ENCODE peak calls at places on chromosomes 2 and 18, in seven cellular contexts. Z is transverse colon, S is adrenal gland, J is suprapubic skin, M is Peyer's patch, X is IMR-90, U is heart left ventricle. Q is an unnamed sample.

GRCh38 chr2:80086831-80087230 is 217.7 kb downstream of the LRRTM1 start:
- DNase-seq in M (no peak), Z (no peak), X (peak), U (no peak), J (no peak), S (no peak), Q (no peak)

GRCh38 chr18:72866901-72867701 is 686 bp downstream of the NETO1 start:
- DNase-seq in M (no peak), Z (no peak), U (no peak), S (no peak), J (no peak), X (no peak), Q (no peak)

GRCh38 chr2:108637304-108637669 is 82.0 kb upstream of the RANBP2 start:
- DNase-seq in Z (no peak), S (peak), U (no peak), X (peak), M (peak), J (no peak), Q (no peak)

GRCh38 chr2:160205511-160205910 is 5.4 kb upstream of the ITGB6 start:
- DNase-seq in M (peak), Z (peak), S (peak), U (no peak), J (no peak), X (peak), Q (peak)

GRCh38 chr2:42117923-42118758 is 51.0 kb upstream of the EML4 start:
- DNase-seq in M (no peak), J (no peak), X (peak), S (no peak), Z (no peak), U (no peak), Q (no peak)

GRCh38 chr2:25098558-25099486 is 56.9 kb downstream of the EFR3B start:
- DNase-seq in Z (peak), M (no peak), J (no peak), S (peak), X (peak), U (no peak), Q (no peak)

GRCh38 chr2:157732596-157732995 is 103.9 kb upstream of the ACVR1C start:
- DNase-seq in X (peak), M (no peak), J (no peak), U (no peak), S (no peak), Z (no peak), Q (no peak)

GRCh38 chr2:46459694-46460093 is 19.7 kb upstream of the TMEM247 start:
- DNase-seq in Z (no peak), S (no peak), U (no peak), J (no peak), X (no peak), M (no peak), Q (no peak)

GRCh38 chr2:7011376-7012083 is 94.3 kb downstream of the RNF144A start:
- DNase-seq in S (peak), Z (no peak), M (no peak), J (no peak), X (no peak), U (no peak), Q (no peak)

GRCh38 chr2:230871361-230872150 is 6.8 kb downstream of the ITM2C start:
- DNase-seq in U (peak), J (peak), M (peak), S (peak), X (no peak), Z (no peak), Q (no peak)

GRCh38 chr2:18232731-18233438 is 327.6 kb downstream of the RDH14 start:
- DNase-seq in U (no peak), Z (no peak), M (no peak), S (no peak), X (peak), J (no peak), Q (no peak)

GRCh38 chr2:69163109-69163508 is 150.1 kb downstream of the ANTXR1 start:
- DNase-seq in J (no peak), Z (no peak), S (no peak), U (no peak), M (no peak), X (peak), Q (no peak)

GRCh38 chr2:210965472-210965871 is 409.1 kb downstream of the CPS1 start:
- DNase-seq in J (no peak), U (no peak), Z (no peak), S (no peak), X (no peak), M (no peak), Q (no peak)

GRCh38 chr18:12015697-12016062 is 34.4 kb downstream of the IMPA2 start:
- DNase-seq in Z (peak), S (no peak), M (peak), U (no peak), J (no peak), X (peak), Q (no peak)

GRCh38 chr2:192128655-192129054 is 66.1 kb downstream of the TMEFF2 start:
- DNase-seq in J (no peak), M (no peak), Z (no peak), S (no peak), U (no peak), X (peak), Q (no peak)

GRCh38 chr18:55337908-55338521 is 250.0 kb downstream of the TCF4 start:
- DNase-seq in M (no peak), S (peak), U (peak), J (no peak), X (no peak), Z (no peak), Q (no peak)

GRCh38 chr18:58095251-58095650 is 51.2 kb downstream of the NEDD4L start:
- DNase-seq in X (no peak), M (no peak), Z (no peak), S (no peak), J (no peak), U (no peak), Q (no peak)

GRCh38 chr2:201888476-201888875 is 82.1 kb downstream of the CDK15 start:
- DNase-seq in U (no peak), S (no peak), Z (no peak), X (no peak), J (peak), M (no peak), Q (no peak)

GRCh38 chr2:240467659-240468299 is 32.3 kb downstream of the GPC1 start:
- DNase-seq in J (peak), M (no peak), X (no peak), S (peak), U (peak), Z (no peak), Q (no peak)

GRCh38 chr2:42196403-42197267 is 27.5 kb downstream of the EML4 start:
- DNase-seq in Z (peak), U (no peak), M (peak), J (no peak), X (peak), S (peak), Q (no peak)

GRCh38 chr18:25675123-25675850 is 323.3 kb upstream of the ZNF521 start:
- DNase-seq in J (no peak), S (no peak), U (no peak), Z (no peak), X (no peak), M (no peak), Q (no peak)

GRCh38 chr2:118846667-118847446 is 591 bp downstream of the EN1 start:
- DNase-seq in S (no peak), X (no peak), J (no peak), Z (no peak), M (peak), U (no peak), Q (no peak)

GRCh38 chr2:188383158-188383557 is 91.5 kb downstream of the GULP1 start:
- DNase-seq in S (no peak), J (no peak), M (no peak), X (peak), Z (no peak), U (no peak), Q (no peak)

GRCh38 chr2:74502720-74503505 is 3.5 kb upstream of the LBX2 start:
- DNase-seq in S (peak), Z (peak), J (no peak), U (peak), X (peak), M (peak), Q (peak)

GRCh38 chr2:110866496-110866895 is 134.1 kb downstream of the ACOXL start:
- DNase-seq in J (peak), Z (no peak), M (peak), S (no peak), U (no peak), X (no peak), Q (no peak)

GRCh38 chr2:110677080-110677479 is 783 bp downstream of the BUB1 start:
- DNase-seq in Z (no peak), M (no peak), U (no peak), J (no peak), X (no peak), S (no peak), Q (no peak)

GRCh38 chr2:173008786-173009185 is 66.9 kb upstream of the MAP3K20 start:
- DNase-seq in M (no peak), S (peak), U (no peak), Z (no peak), X (no peak), J (no peak), Q (no peak)

GRCh38 chr2:45951025-45951737 is 299.7 kb downstream of the PRKCE start:
- DNase-seq in J (no peak), Z (no peak), X (no peak), S (no peak), U (no peak), M (no peak), Q (no peak)

DNA sequence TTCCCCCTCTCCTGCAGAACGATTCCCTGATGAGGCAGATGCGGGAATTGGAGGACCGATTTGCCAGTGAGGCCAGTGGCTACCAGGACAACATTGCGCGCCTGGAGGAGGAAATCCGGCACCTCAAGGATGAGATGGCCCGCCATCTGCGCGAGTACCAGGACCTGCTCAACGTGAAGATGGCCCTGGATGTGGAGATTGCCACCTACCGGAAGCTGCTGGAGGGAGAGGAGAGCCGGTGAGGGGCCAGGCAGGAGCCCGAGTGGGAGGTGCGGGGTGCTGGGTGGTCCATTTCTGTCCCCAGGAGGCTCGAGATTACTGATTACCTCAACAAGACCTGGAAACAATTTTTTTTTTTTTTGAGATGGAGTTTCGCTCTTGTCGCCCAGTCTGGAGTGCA is 3.1 kb downstream of the DES start:
- DNase-seq in U (no peak), Z (no peak), M (no peak), J (no peak), X (no peak), S (no peak), Q (no peak)
- H3K27ac ChIP-seq in U (peak), Z (peak), M (no peak), J (no peak), X (no peak), S (no peak), Q (peak)

GRCh38 chr2:85413592-85414421 is 3.6 kb upstream of the CAPG start:
- DNase-seq in U (peak), M (peak), J (no peak), X (peak), Z (peak), S (no peak), Q (no peak)
- TF ChIP-seq POLR2A in U (no peak), M (peak), J (no peak), X (no peak), Z (peak), S (no peak), Q (no peak)

GRCh38 chr18:75200071-75200470 is 8.9 kb downstream of the PTGR3 start:
- DNase-seq in X (no peak), J (no peak), S (no peak), U (no peak), Z (no peak), M (peak), Q (no peak)
- H3K4me3 ChIP-seq in X (no peak), J (no peak), S (no peak), U (no peak), Z (no peak), M (no peak), Q (no peak)

GRCh38 chr18:44704137-44704791 is 23.6 kb downstream of the SETBP1 start:
- DNase-seq in S (no peak), J (no peak), X (no peak), M (no peak), U (no peak), Z (no peak), Q (no peak)

GRCh38 chr18:44702594-44702993 is 21.9 kb downstream of the SETBP1 start:
- DNase-seq in M (no peak), U (no peak), Z (no peak), J (no peak), S (no peak), X (no peak), Q (no peak)

GRCh38 chr18:44708451-44709083 is 27.9 kb downstream of the SETBP1 start:
- DNase-seq in J (no peak), Z (no peak), U (no peak), X (peak), S (no peak), M (no peak), Q (no peak)

GRCh38 chr18:44701227-44701626 is 20.5 kb downstream of the SETBP1 start:
- DNase-seq in X (no peak), Z (no peak), J (no peak), U (no peak), S (no peak), M (no peak), Q (no peak)

DNA sequence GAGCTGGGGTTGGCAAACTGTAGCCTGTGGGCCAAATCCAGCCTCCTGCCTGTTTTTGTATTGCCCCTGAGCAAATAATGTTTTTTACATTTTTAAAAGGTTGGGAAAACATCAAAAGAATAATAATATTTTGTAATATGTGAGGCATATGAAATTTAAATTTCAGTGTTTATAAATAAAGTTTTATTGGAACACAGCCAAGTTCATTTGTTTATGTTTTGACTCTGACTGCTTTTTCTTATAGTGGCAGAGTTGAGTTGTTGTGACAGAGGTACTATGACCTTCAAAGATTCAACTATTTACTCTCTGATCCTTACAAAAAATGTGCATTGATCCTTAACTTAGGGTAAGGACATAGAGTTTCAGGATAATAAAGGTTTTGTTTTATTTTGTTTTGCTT is 24.4 kb downstream of the SETBP1 start:
- DNase-seq in S (no peak), Z (no peak), M (no peak), J (no peak), X (no peak), U (no peak), Q (no peak)
- H3K27ac ChIP-seq in S (no peak), Z (no peak), M (no peak), J (no peak), X (no peak), U (no peak), Q (no peak)

GRCh38 chr2:28902584-28902983 is 8.1 kb downstream of the WDR43 start:
- DNase-seq in J (no peak), Z (no peak), X (no peak), U (no peak), M (no peak), S (no peak), Q (no peak)
- TF ChIP-seq POLR2A in J (no peak), Z (no peak), X (no peak), U (no peak), M (no peak), S (no peak), Q (no peak)

GRCh38 chr2:200585340-200585729 is 479 bp upstream of the AOX1 start:
- DNase-seq in U (no peak), S (no peak), X (no peak), J (no peak), Z (no peak), M (no peak), Q (no peak)

GRCh38 chr2:200585730-200586643 is at the start of gene AOX1:
- DNase-seq in S (peak), Z (peak), M (peak), X (peak), U (peak), J (peak), Q (no peak)

GRCh38 chr2:200587007-200587616 is 1.3 kb downstream of the AOX1 start:
- DNase-seq in J (no peak), X (no peak), U (no peak), Z (no peak), S (no peak), M (no peak), Q (no peak)

GRCh38 chr2:200588076-200588678 is 2.4 kb downstream of the AOX1 start:
- DNase-seq in Z (no peak), U (no peak), S (no peak), X (no peak), M (no peak), J (no peak), Q (no peak)

DNA sequence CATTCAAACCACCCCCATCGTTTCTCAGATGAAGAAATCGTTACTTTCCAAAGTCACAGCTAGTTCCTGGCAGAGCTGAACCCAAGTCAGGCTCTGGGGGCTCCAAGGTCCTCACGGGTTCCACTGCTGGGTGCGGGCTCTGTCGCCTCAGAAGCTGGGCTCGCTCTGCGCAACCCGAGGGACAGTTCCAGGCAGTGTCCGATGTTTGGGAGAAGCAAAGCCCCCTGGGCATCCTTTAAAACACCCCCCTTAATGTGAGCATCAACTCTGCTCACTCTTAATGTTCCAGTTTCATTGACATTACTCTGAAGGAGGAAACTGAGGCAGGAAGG is 796 bp downstream of the AOX1 start:
- DNase-seq in S (no peak), Z (no peak), M (no peak), U (no peak), X (no peak), J (no peak), Q (no peak)
- H3K4me3 ChIP-seq in S (peak), Z (peak), M (peak), U (peak), X (no peak), J (peak), Q (peak)

GRCh38 chr2:189698020-189698887 is 23.8 kb downstream of the ANKAR start:
- DNase-seq in U (no peak), S (peak), M (peak), Z (peak), X (peak), J (no peak), Q (no peak)
- H3K27ac ChIP-seq in U (no peak), S (no peak), M (no peak), Z (no peak), X (no peak), J (no peak), Q (no peak)

GRCh38 chr2:27080603-27080938 is 2.2 kb downstream of the EMILIN1 start:
- DNase-seq in X (no peak), S (no peak), Z (no peak), U (peak), J (no peak), M (no peak), Q (no peak)

GRCh38 chr2:27080140-27080469 is 1.7 kb downstream of the EMILIN1 start:
- DNase-seq in J (no peak), U (no peak), S (no peak), X (no peak), M (no peak), Z (no peak), Q (no peak)

GRCh38 chr2:27083410-27084296 is 2.9 kb upstream of the KHK start:
- DNase-seq in S (no peak), U (peak), Z (no peak), X (no peak), J (no peak), M (no peak), Q (no peak)

GRCh38 chr2:27082773-27083409 is 3.7 kb upstream of the KHK start:
- DNase-seq in J (no peak), X (no peak), U (peak), S (no peak), Z (no peak), M (no peak), Q (no peak)

DNA sequence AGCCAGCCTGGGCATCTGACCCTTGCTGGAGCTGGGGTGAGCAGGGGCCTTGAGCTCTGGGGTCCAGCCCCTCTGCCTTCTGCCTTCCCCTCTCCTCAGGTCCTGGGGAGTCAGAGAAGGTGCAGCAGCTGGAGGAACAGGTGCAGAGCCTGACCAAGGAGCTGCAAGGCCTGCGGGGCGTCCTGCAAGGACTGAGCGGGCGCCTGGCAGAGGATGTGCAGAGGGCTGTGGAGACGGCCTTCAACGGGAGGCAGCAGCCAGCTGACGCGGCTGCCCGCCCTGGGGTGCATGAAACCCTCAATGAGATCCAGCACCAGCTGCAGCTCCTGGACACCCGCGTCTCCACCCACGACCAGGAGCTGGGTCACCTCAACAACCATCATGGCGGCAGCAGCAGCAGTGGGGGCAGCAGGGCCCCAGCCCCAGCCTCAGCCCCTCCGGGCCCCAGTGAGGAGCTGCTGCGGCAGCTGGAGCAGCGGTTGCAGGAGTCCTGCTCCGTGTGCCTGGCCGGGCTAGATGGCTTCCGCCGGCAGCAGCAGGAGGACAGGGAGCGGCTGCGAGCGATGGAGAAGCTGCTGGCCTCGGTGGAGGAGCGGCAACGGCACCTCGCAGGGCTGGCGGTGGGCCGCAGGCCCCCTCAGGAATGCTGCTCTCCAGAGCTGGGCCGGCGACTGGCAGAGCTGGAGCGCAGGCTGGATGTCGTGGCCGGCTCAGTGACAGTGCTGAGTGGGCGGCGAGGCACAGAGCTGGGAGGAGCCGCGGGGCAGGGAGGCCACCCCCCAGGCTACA is 3.8 kb downstream of the EMILIN1 start:
- DNase-seq in J (no peak), S (no peak), M (no peak), X (no peak), U (peak), Z (no peak), Q (no peak)
- TF ChIP-seq POLR2A in J (no peak), S (no peak), M (no peak), X (no peak), U (no peak), Z (no peak), Q (no peak)

Q was measured in esophagus squamous epithelium.